ENCODE peak calls at places on chromosomes 13 and 19, in five cellular contexts. One of them, this sample, is unnamed.

GRCh38 chr13:26759907-26760834 is at the start of gene GPR12:
- DNase-seq in GM06990: no peak
- DNase-seq in stimulated activated effector memory CD8-positive, alpha-beta T cell treated with anti-CD3 and anti-CD28 coated beads, Interleukin-12 subunit alpha, Interleukin-12 subunit beta, amount 100 ng/mL, for 72 hours: no peak
- DNase-seq in astrocyte: no peak
- DNase-seq in iris pigment epithelial cell: peak; percentile 6
- DNase-seq in this sample: no peak

GRCh38 chr19:843180-843835 is 2.5 kb downstream of the PRTN3 start:
- DNase-seq in iris pigment epithelial cell: no peak
- DNase-seq in stimulated activated effector memory CD8-positive, alpha-beta T cell treated with anti-CD3 and anti-CD28 coated beads, Interleukin-12 subunit alpha, Interleukin-12 subunit beta, amount 100 ng/mL, for 72 hours: no peak
- DNase-seq in astrocyte: no peak
- DNase-seq in GM06990: no peak
- DNase-seq in this sample: no peak

GRCh38 chr19:19039901-19040300 is 6.5 kb downstream of the ARMC6 start:
- DNase-seq in iris pigment epithelial cell: no peak
- DNase-seq in GM06990: no peak
- DNase-seq in astrocyte: no peak
- DNase-seq in stimulated activated effector memory CD8-positive, alpha-beta T cell treated with anti-CD3 and anti-CD28 coated beads, Interleukin-12 subunit alpha, Interleukin-12 subunit beta, amount 100 ng/mL, for 72 hours: no peak
- DNase-seq in this sample: no peak

GRCh38 chr13:30718661-30719520 is 16.5 kb upstream of the ALOX5AP start:
- DNase-seq in GM06990: no peak
- DNase-seq in astrocyte: peak; percentile 94
- DNase-seq in iris pigment epithelial cell: peak; percentile 93
- DNase-seq in stimulated activated effector memory CD8-positive, alpha-beta T cell treated with anti-CD3 and anti-CD28 coated beads, Interleukin-12 subunit alpha, Interleukin-12 subunit beta, amount 100 ng/mL, for 72 hours: no peak
- DNase-seq in this sample: peak; percentile 95

GRCh38 chr19:37594982-37595382 is 306 bp downstream of the ZNF540 start:
- DNase-seq in GM06990: no peak
- DNase-seq in stimulated activated effector memory CD8-positive, alpha-beta T cell treated with anti-CD3 and anti-CD28 coated beads, Interleukin-12 subunit alpha, Interleukin-12 subunit beta, amount 100 ng/mL, for 72 hours: no peak
- DNase-seq in astrocyte: peak; percentile 74
- DNase-seq in iris pigment epithelial cell: peak; percentile 74
- DNase-seq in this sample: peak; percentile 58

GRCh38 chr13:112693831-112694497 is 4.1 kb downstream of the ATP11A start:
- DNase-seq in GM06990: no peak
- DNase-seq in iris pigment epithelial cell: peak; percentile 89
- DNase-seq in stimulated activated effector memory CD8-positive, alpha-beta T cell treated with anti-CD3 and anti-CD28 coated beads, Interleukin-12 subunit alpha, Interleukin-12 subunit beta, amount 100 ng/mL, for 72 hours: no peak
- DNase-seq in astrocyte: peak; percentile 84
- DNase-seq in this sample: peak; percentile 90

GRCh38 chr19:23283925-23284324 is 33.7 kb upstream of the ZNF724 start:
- DNase-seq in GM06990: no peak
- DNase-seq in iris pigment epithelial cell: peak; percentile 63
- DNase-seq in stimulated activated effector memory CD8-positive, alpha-beta T cell treated with anti-CD3 and anti-CD28 coated beads, Interleukin-12 subunit alpha, Interleukin-12 subunit beta, amount 100 ng/mL, for 72 hours: peak; percentile 71
- DNase-seq in astrocyte: peak; percentile 5
- DNase-seq in this sample: peak; percentile 30

GRCh38 chr19:49231804-49232203 is 74.2 kb downstream of the TRPM4 start:
- DNase-seq in GM06990: no peak
- DNase-seq in astrocyte: no peak
- DNase-seq in stimulated activated effector memory CD8-positive, alpha-beta T cell treated with anti-CD3 and anti-CD28 coated beads, Interleukin-12 subunit alpha, Interleukin-12 subunit beta, amount 100 ng/mL, for 72 hours: no peak
- DNase-seq in iris pigment epithelial cell: no peak
- DNase-seq in this sample: no peak

GRCh38 chr19:45782820-45783785 is 813 bp upstream of the DMPK start:
- DNase-seq in iris pigment epithelial cell: peak; percentile 68
- DNase-seq in stimulated activated effector memory CD8-positive, alpha-beta T cell treated with anti-CD3 and anti-CD28 coated beads, Interleukin-12 subunit alpha, Interleukin-12 subunit beta, amount 100 ng/mL, for 72 hours: no peak
- DNase-seq in astrocyte: peak; percentile 52
- DNase-seq in GM06990: no peak
- DNase-seq in this sample: peak; percentile 71

This sample was measured in IMR-90.